ENCODE peak calls at places on chromosomes 3 and 15, in four cellular contexts. One of them, this sample, is unnamed.

GRCh38 chr3:111277226-111277625 is 205.6 kb downstream of the NECTIN3 start:
- DNase-seq in mucosa of descending colon: no peak
- DNase-seq in SJSA1: no peak
- DNase-seq in neuronal stem cell: peak; percentile 39
- DNase-seq in this sample: no peak

GRCh38 chr3:134353171-134353825 is 20.9 kb downstream of the AMOTL2 start:
- DNase-seq in neuronal stem cell: no peak
- DNase-seq in SJSA1: no peak
- DNase-seq in mucosa of descending colon: no peak
- DNase-seq in this sample: no peak

GRCh38 chr3:157360044-157360443 is 76.6 kb upstream of the PTX3 start:
- DNase-seq in SJSA1: peak; percentile 69
- DNase-seq in neuronal stem cell: no peak
- DNase-seq in mucosa of descending colon: no peak
- DNase-seq in this sample: no peak

GRCh38 chr3:76487446-76487845 is 552.5 kb upstream of the ROBO2 start:
- DNase-seq in neuronal stem cell: no peak
- DNase-seq in mucosa of descending colon: no peak
- DNase-seq in SJSA1: no peak
- DNase-seq in this sample: no peak

GRCh38 chr15:23645379-23646164 is 2.1 kb downstream of the MAGEL2 start:
- DNase-seq in mucosa of descending colon: peak; percentile 45
- DNase-seq in neuronal stem cell: no peak
- DNase-seq in SJSA1: no peak
- DNase-seq in this sample: no peak

GRCh38 chr3:127715541-127715940 is 42.8 kb downstream of the ABTB1 start:
- DNase-seq in neuronal stem cell: no peak
- DNase-seq in SJSA1: no peak
- DNase-seq in mucosa of descending colon: no peak
- DNase-seq in this sample: no peak

GRCh38 chr3:156675744-156676466 is 1.5 kb downstream of the TIPARP start:
- DNase-seq in neuronal stem cell: no peak
- DNase-seq in SJSA1: peak; percentile 65
- DNase-seq in mucosa of descending colon: peak; percentile 66
- DNase-seq in this sample: peak; percentile 66

GRCh38 chr3:9316881-9317341 is 45.9 kb upstream of the THUMPD3 start:
- DNase-seq in mucosa of descending colon: peak; percentile 28
- DNase-seq in neuronal stem cell: peak; percentile 70
- DNase-seq in SJSA1: peak; percentile 45
- DNase-seq in this sample: peak; percentile 14

GRCh38 chr3:179872842-179873241 is 163.9 kb downstream of the PEX5L start:
- DNase-seq in neuronal stem cell: no peak
- DNase-seq in SJSA1: no peak
- DNase-seq in mucosa of descending colon: no peak
- DNase-seq in this sample: no peak

GRCh38 chr3:101091489-101091888 is 98.3 kb upstream of the ABI3BP start:
- DNase-seq in SJSA1: no peak
- DNase-seq in neuronal stem cell: no peak
- DNase-seq in mucosa of descending colon: no peak
- DNase-seq in this sample: no peak

GRCh38 chr15:67923647-67923971 is 83.8 kb upstream of the RNU6-1 start:
- DNase-seq in neuronal stem cell: no peak
- DNase-seq in mucosa of descending colon: no peak
- DNase-seq in SJSA1: no peak
- DNase-seq in this sample: no peak

GRCh38 chr15:39151545-39151944 is 429.3 kb upstream of the THBS1 start:
- DNase-seq in mucosa of descending colon: no peak
- DNase-seq in neuronal stem cell: no peak
- DNase-seq in SJSA1: no peak
- DNase-seq in this sample: no peak

GRCh38 chr3:172511783-172512357 is 11.4 kb downstream of the TNFSF10 start:
- DNase-seq in neuronal stem cell: no peak
- DNase-seq in SJSA1: no peak
- DNase-seq in mucosa of descending colon: no peak
- DNase-seq in this sample: no peak

GRCh38 chr3:197031315-197032285 is 2.0 kb upstream of the MELTF start:
- DNase-seq in SJSA1: peak; percentile 86
- DNase-seq in neuronal stem cell: no peak
- DNase-seq in mucosa of descending colon: peak; percentile 77
- DNase-seq in this sample: peak; percentile 36

GRCh38 chr15:52523646-52524045 is 5.0 kb downstream of the MYO5A start:
- DNase-seq in mucosa of descending colon: peak; percentile 9
- DNase-seq in neuronal stem cell: no peak
- DNase-seq in SJSA1: no peak
- DNase-seq in this sample: no peak

GRCh38 chr15:67329984-67330733 is 75.6 kb downstream of the IQCH start:
- DNase-seq in SJSA1: no peak
- DNase-seq in neuronal stem cell: no peak
- DNase-seq in mucosa of descending colon: no peak
- DNase-seq in this sample: no peak

GRCh38 chr3:45684327-45684892 is 4.8 kb upstream of the SACM1L start:
- DNase-seq in neuronal stem cell: no peak
- DNase-seq in SJSA1: no peak
- DNase-seq in mucosa of descending colon: no peak
- DNase-seq in this sample: no peak

GRCh38 chr3:40887012-40887411 is 312.3 kb upstream of the CTNNB1 start:
- DNase-seq in neuronal stem cell: no peak
- DNase-seq in SJSA1: no peak
- DNase-seq in mucosa of descending colon: no peak
- DNase-seq in this sample: no peak

GRCh38 chr3:61936344-61936937 is 375.1 kb downstream of the PTPRG start:
- DNase-seq in SJSA1: no peak
- DNase-seq in mucosa of descending colon: peak; percentile 14
- DNase-seq in neuronal stem cell: no peak
- DNase-seq in this sample: no peak

GRCh38 chr3:51593697-51594096 is 55.2 kb downstream of the RAD54L2 start:
- DNase-seq in SJSA1: no peak
- DNase-seq in mucosa of descending colon: no peak
- DNase-seq in neuronal stem cell: no peak
- DNase-seq in this sample: no peak

GRCh38 chr3:121601212-121601812 is 8.1 kb downstream of the FBXO40 start:
- DNase-seq in neuronal stem cell: no peak
- DNase-seq in mucosa of descending colon: no peak
- DNase-seq in SJSA1: no peak
- DNase-seq in this sample: no peak

GRCh38 chr3:143329567-143330164 is 210.1 kb downstream of the CHST2 start:
- DNase-seq in neuronal stem cell: no peak
- DNase-seq in mucosa of descending colon: no peak
- DNase-seq in SJSA1: no peak
- DNase-seq in this sample: no peak

GRCh38 chr3:97815149-97815917 is 6.5 kb upstream of the CRYBG3 start:
- DNase-seq in neuronal stem cell: no peak
- DNase-seq in SJSA1: no peak
- DNase-seq in mucosa of descending colon: no peak
- DNase-seq in this sample: no peak

GRCh38 chr3:194058189-194058571 is 77.8 kb upstream of the HES1 start:
- DNase-seq in neuronal stem cell: peak; percentile 72
- DNase-seq in mucosa of descending colon: peak; percentile 59
- DNase-seq in SJSA1: peak; percentile 61
- DNase-seq in this sample: peak; percentile 60

GRCh38 chr3:66195347-66195783 is 25.4 kb upstream of the SLC25A26 start:
- DNase-seq in neuronal stem cell: no peak
- DNase-seq in mucosa of descending colon: peak; percentile 44
- DNase-seq in SJSA1: peak; percentile 44
- DNase-seq in this sample: peak; percentile 57

GRCh38 chr15:41020311-41020710 is 67.0 kb downstream of the CHAC1 start:
- DNase-seq in mucosa of descending colon: no peak
- DNase-seq in neuronal stem cell: no peak
- DNase-seq in SJSA1: no peak
- DNase-seq in this sample: no peak

GRCh38 chr15:38253448-38253847 is 812 bp downstream of the SPRED1 start:
- DNase-seq in SJSA1: peak; percentile 49
- DNase-seq in mucosa of descending colon: peak; percentile 27
- DNase-seq in neuronal stem cell: peak; percentile 29
- DNase-seq in this sample: peak; percentile 17

GRCh38 chr3:137191133-137191923 is 233.5 kb downstream of the IL20RB start:
- DNase-seq in SJSA1: no peak
- DNase-seq in neuronal stem cell: no peak
- DNase-seq in mucosa of descending colon: peak; percentile 17
- DNase-seq in this sample: peak; percentile 23

GRCh38 chr3:10514407-10515069 is 9.2 kb upstream of the ATP2B2 start:
- DNase-seq in mucosa of descending colon: no peak
- DNase-seq in SJSA1: no peak
- DNase-seq in neuronal stem cell: no peak
- DNase-seq in this sample: no peak

GRCh38 chr15:58040117-58040516 is 25.4 kb downstream of the ALDH1A2 start:
- DNase-seq in neuronal stem cell: no peak
- DNase-seq in mucosa of descending colon: no peak
- DNase-seq in SJSA1: no peak
- DNase-seq in this sample: no peak

GRCh38 chr15:58038426-58039106 is 26.9 kb downstream of the ALDH1A2 start:
- DNase-seq in mucosa of descending colon: peak; percentile 69
- DNase-seq in SJSA1: no peak
- DNase-seq in neuronal stem cell: no peak
- DNase-seq in this sample: peak; percentile 13

GRCh38 chr15:58037902-58038301 is 27.6 kb downstream of the ALDH1A2 start:
- DNase-seq in mucosa of descending colon: no peak
- DNase-seq in SJSA1: no peak
- DNase-seq in neuronal stem cell: no peak
- DNase-seq in this sample: no peak

GRCh38 chr15:58039260-58040035 is 26.1 kb downstream of the ALDH1A2 start:
- DNase-seq in mucosa of descending colon: no peak
- DNase-seq in SJSA1: no peak
- DNase-seq in neuronal stem cell: no peak
- DNase-seq in this sample: no peak

GRCh38 chr15:58036579-58036978 is 28.9 kb downstream of the ALDH1A2 start:
- DNase-seq in mucosa of descending colon: no peak
- DNase-seq in neuronal stem cell: no peak
- DNase-seq in SJSA1: no peak
- DNase-seq in this sample: no peak
- H3K4me3 ChIP-seq in mucosa of descending colon: no peak overlapping the region
- H3K4me3 ChIP-seq in neuronal stem cell: no peak overlapping the region
- H3K4me3 ChIP-seq in SJSA1: no peak overlapping the region
- H3K4me3 ChIP-seq in this sample: no peak overlapping the region

GRCh38 chr3:13194285-13195209 is 121.3 kb upstream of the IQSEC1 start:
- DNase-seq in SJSA1: no peak
- DNase-seq in mucosa of descending colon: no peak
- DNase-seq in neuronal stem cell: no peak
- DNase-seq in this sample: no peak

GRCh38 chr3:13191016-13191415 is 117.8 kb upstream of the IQSEC1 start:
- DNase-seq in neuronal stem cell: no peak
- DNase-seq in SJSA1: no peak
- DNase-seq in mucosa of descending colon: no peak
- DNase-seq in this sample: no peak

GRCh38 chr3:13190376-13190762 is 117.1 kb upstream of the IQSEC1 start:
- DNase-seq in SJSA1: no peak
- DNase-seq in neuronal stem cell: no peak
- DNase-seq in mucosa of descending colon: no peak
- DNase-seq in this sample: no peak

GRCh38 chr3:13193320-13194284 is 120.4 kb upstream of the IQSEC1 start:
- DNase-seq in SJSA1: no peak
- DNase-seq in mucosa of descending colon: no peak
- DNase-seq in neuronal stem cell: no peak
- DNase-seq in this sample: peak; percentile 66

GRCh38 chr3:13192471-13193213 is 119.4 kb upstream of the IQSEC1 start:
- DNase-seq in SJSA1: no peak
- DNase-seq in mucosa of descending colon: no peak
- DNase-seq in neuronal stem cell: no peak
- DNase-seq in this sample: no peak
- H3K4me3 ChIP-seq in SJSA1: no peak overlapping the region
- H3K4me3 ChIP-seq in mucosa of descending colon: no peak overlapping the region
- H3K4me3 ChIP-seq in neuronal stem cell: no peak overlapping the region
- H3K4me3 ChIP-seq in this sample: no peak overlapping the region

GRCh38 chr3:79531566-79532295 is 236.1 kb downstream of the ROBO1 start:
- DNase-seq in neuronal stem cell: no peak
- DNase-seq in mucosa of descending colon: no peak
- DNase-seq in SJSA1: no peak
- DNase-seq in this sample: no peak
- H3K4me3 ChIP-seq in neuronal stem cell: no peak overlapping the region
- H3K4me3 ChIP-seq in mucosa of descending colon: no peak overlapping the region
- H3K4me3 ChIP-seq in SJSA1: no peak overlapping the region
- H3K4me3 ChIP-seq in this sample: no peak overlapping the region

GRCh38 chr15:81297147-81297572 is 26.8 kb downstream of the STARD5 start:
- DNase-seq in neuronal stem cell: no peak
- DNase-seq in mucosa of descending colon: no peak
- DNase-seq in SJSA1: no peak
- DNase-seq in this sample: no peak
- H3K4me3 ChIP-seq in neuronal stem cell: no peak overlapping the region
- H3K4me3 ChIP-seq in mucosa of descending colon: peak overlapping the region; percentile 7
- H3K4me3 ChIP-seq in SJSA1: no peak overlapping the region
- H3K4me3 ChIP-seq in this sample: no peak overlapping the region

GRCh38 chr15:60417112-60417511 is 19.3 kb upstream of the ANXA2 start:
- DNase-seq in mucosa of descending colon: no peak
- DNase-seq in neuronal stem cell: no peak
- DNase-seq in SJSA1: no peak
- DNase-seq in this sample: no peak

GRCh38 chr15:60418095-60418494 is 20.3 kb upstream of the ANXA2 start:
- DNase-seq in SJSA1: no peak
- DNase-seq in neuronal stem cell: no peak
- DNase-seq in mucosa of descending colon: no peak
- DNase-seq in this sample: no peak

GRCh38 chr15:60419752-60420151 is 22.0 kb upstream of the ANXA2 start:
- DNase-seq in neuronal stem cell: no peak
- DNase-seq in mucosa of descending colon: no peak
- DNase-seq in SJSA1: no peak
- DNase-seq in this sample: no peak

GRCh38 chr15:60421544-60421943 is 23.8 kb upstream of the ANXA2 start:
- DNase-seq in SJSA1: peak; percentile 54
- DNase-seq in mucosa of descending colon: no peak
- DNase-seq in neuronal stem cell: no peak
- DNase-seq in this sample: no peak

GRCh38 chr15:60420322-60420721 is 22.5 kb upstream of the ANXA2 start:
- DNase-seq in SJSA1: no peak
- DNase-seq in mucosa of descending colon: no peak
- DNase-seq in neuronal stem cell: no peak
- DNase-seq in this sample: no peak
- H3K4me3 ChIP-seq in SJSA1: no peak overlapping the region
- H3K4me3 ChIP-seq in mucosa of descending colon: no peak overlapping the region
- H3K4me3 ChIP-seq in neuronal stem cell: no peak overlapping the region
- H3K4me3 ChIP-seq in this sample: no peak overlapping the region

This sample was measured in body of pancreas.